ENCODE peak calls at places on chromosomes 3 and 15, in four cellular contexts. Y is fibroblast of mammary gland, Z is cardiac fibroblast, U is WTC11. V is an unnamed sample.

GRCh38 chr15:33107950-33108349 is 86.6 kb downstream of the FMN1 start:
- DNase-seq in Y (peak), Z (peak), U (no peak), V (no peak)

GRCh38 chr3:190862209-190863118 is at the start of gene GMNC:
- DNase-seq in Y (peak), Z (peak), U (peak), V (peak)

GRCh38 chr3:37993811-37994638 is 3.4 kb downstream of the VILL start:
- DNase-seq in Y (peak), Z (peak), U (peak), V (peak)

GRCh38 chr3:179081885-179082284 is 10.3 kb upstream of the ZMAT3 start:
- DNase-seq in Y (no peak), Z (no peak), U (no peak), V (no peak)

GRCh38 chr15:67744331-67745058 is 80.8 kb upstream of the SKOR1 start:
- DNase-seq in Y (no peak), Z (no peak), U (no peak), V (no peak)

GRCh38 chr15:63554337-63554927 is 42.8 kb upstream of the FBXL22 start:
- DNase-seq in Y (peak), Z (peak), U (no peak), V (no peak)

GRCh38 chr3:190526787-190527767 is 13.2 kb downstream of the IL1RAP start:
- DNase-seq in Y (peak), Z (peak), U (no peak), V (no peak)

GRCh38 chr15:95826831-95827230 is 503.7 kb upstream of the NR2F2 start:
- DNase-seq in Y (no peak), Z (no peak), U (no peak), V (no peak)

GRCh38 chr3:106049876-106050275 is 181.1 kb upstream of the CBLB start:
- DNase-seq in Y (no peak), Z (no peak), U (no peak), V (no peak)

GRCh38 chr15:92670625-92671024 is 15.1 kb upstream of the FAM174B start:
- DNase-seq in Y (no peak), Z (no peak), U (no peak), V (no peak)

GRCh38 chr15:47744496-47744895 is 27.2 kb downstream of the SEMA6D start:
- DNase-seq in Y (no peak), Z (no peak), U (no peak), V (no peak)

GRCh38 chr3:195697582-195698324 is 23.0 kb upstream of the MUC20 start:
- DNase-seq in Y (peak), Z (peak), U (no peak), V (no peak)

GRCh38 chr3:65497846-65498245 is 540.9 kb downstream of the MAGI1 start:
- DNase-seq in Y (no peak), Z (no peak), U (peak), V (no peak)

GRCh38 chr15:45457641-45458539 is 64.7 kb downstream of the SLC30A4 start:
- DNase-seq in Y (peak), Z (peak), U (peak), V (peak)

GRCh38 chr3:157819826-157820517 is 286.2 kb downstream of the SHOX2 start:
- DNase-seq in Y (no peak), Z (no peak), U (no peak), V (no peak)

GRCh38 chr3:48402281-48402732 is 27.6 kb downstream of the PLXNB1 start:
- DNase-seq in Y (peak), Z (peak), U (no peak), V (peak)

GRCh38 chr3:156626104-156626503 is 48.3 kb upstream of the TIPARP start:
- DNase-seq in Y (no peak), Z (no peak), U (no peak), V (no peak)

GRCh38 chr15:74179983-74180688 is 6.6 kb downstream of the ISLR start:
- DNase-seq in Y (peak), Z (peak), U (no peak), V (no peak)

GRCh38 chr3:111241960-111242359 is 170.3 kb downstream of the NECTIN3 start:
- DNase-seq in Y (no peak), Z (no peak), U (no peak), V (no peak)

GRCh38 chr15:52496776-52497470 is 31.8 kb downstream of the MYO5A start:
- DNase-seq in Y (peak), Z (no peak), U (no peak), V (no peak)

GRCh38 chr3:4440951-4441350 is 26.1 kb downstream of the SUMF1 start:
- DNase-seq in Y (no peak), Z (no peak), U (no peak), V (no peak)

GRCh38 chr3:7082244-7082643 is 221.3 kb downstream of the GRM7 start:
- DNase-seq in Y (no peak), Z (no peak), U (no peak), V (no peak)

GRCh38 chr3:24060055-24060454 is 115.0 kb downstream of the NR1D2 start:
- DNase-seq in Y (peak), Z (peak), U (peak), V (no peak)

GRCh38 chr3:49806838-49807237 is 3.8 kb downstream of the INKA1 start:
- DNase-seq in Y (no peak), Z (no peak), U (no peak), V (no peak)

GRCh38 chr3:59726279-59726678 is 676.5 kb upstream of the CFAP20DC start:
- DNase-seq in Y (no peak), Z (no peak), U (no peak), V (no peak)

GRCh38 chr3:1374471-1374870 is 281.6 kb downstream of the CNTN6 start:
- DNase-seq in Y (no peak), Z (no peak), U (no peak), V (no peak)

GRCh38 chr3:182567666-182568065 is 225.6 kb upstream of the ATP11B start:
- DNase-seq in Y (no peak), Z (no peak), U (peak), V (no peak)

GRCh38 chr15:33098082-33099058 is 96.1 kb downstream of the FMN1 start:
- DNase-seq in Y (peak), Z (peak), U (no peak), V (no peak)

GRCh38 chr3:16807441-16807840 is 77.3 kb upstream of the PLCL2 start:
- DNase-seq in Y (peak), Z (peak), U (no peak), V (no peak)

GRCh38 chr3:13200951-13201350 is 127.7 kb upstream of the IQSEC1 start:
- DNase-seq in Y (no peak), Z (no peak), U (peak), V (peak)
- TF ChIP-seq CTCF in Y (no peak), Z (peak), U (peak), V (no peak)

GRCh38 chr3:185424435-185424834 is 61.5 kb downstream of the MAP3K13 start:
- DNase-seq in Y (no peak), Z (no peak), U (no peak), V (no peak)

GRCh38 chr3:185430375-185430774 is 67.4 kb downstream of the MAP3K13 start:
- DNase-seq in Y (no peak), Z (no peak), U (no peak), V (no peak)
- TF ChIP-seq CTCF in Y (no peak), Z (no peak), U (no peak), V (no peak)

GRCh38 chr3:151285940-151286339 is 7.6 kb upstream of the P2RY14 start:
- DNase-seq in Y (no peak), Z (no peak), U (no peak), V (no peak)

GRCh38 chr3:151293127-151293526 is 14.8 kb upstream of the P2RY14 start:
- DNase-seq in Y (no peak), Z (no peak), U (no peak), V (no peak)

GRCh38 chr3:151296226-151296625 is 17.9 kb upstream of the P2RY14 start:
- DNase-seq in Y (no peak), Z (no peak), U (no peak), V (no peak)

GRCh38 chr3:151290673-151291072 is 12.3 kb upstream of the P2RY14 start:
- DNase-seq in Y (peak), Z (peak), U (no peak), V (no peak)
- TF ChIP-seq CTCF in Y (peak), Z (peak), U (no peak), V (no peak)

DNA sequence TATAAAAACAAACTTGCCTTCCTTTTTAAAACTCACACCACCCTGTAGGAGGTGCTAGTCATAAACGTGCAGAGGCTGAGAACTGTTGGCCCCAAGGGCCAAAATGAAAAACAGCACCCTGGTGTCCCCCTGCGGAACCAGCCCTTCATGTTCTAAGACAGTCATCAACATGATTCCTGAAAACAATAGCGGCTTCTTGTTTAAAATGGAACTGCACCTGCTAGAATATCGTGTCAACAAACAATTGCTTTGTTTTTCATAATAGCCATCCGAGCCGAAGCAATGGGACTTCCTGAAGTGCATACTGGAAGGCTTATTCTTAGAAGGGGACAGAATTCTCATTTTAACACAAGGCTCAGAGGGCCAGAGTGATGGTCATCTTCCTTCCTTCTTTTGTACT is 43.7 kb downstream of the MECOM start:
- DNase-seq in Y (no peak), Z (no peak), U (no peak), V (no peak)
- TF ChIP-seq CTCF in Y (no peak), Z (no peak), U (no peak), V (no peak)

DNA sequence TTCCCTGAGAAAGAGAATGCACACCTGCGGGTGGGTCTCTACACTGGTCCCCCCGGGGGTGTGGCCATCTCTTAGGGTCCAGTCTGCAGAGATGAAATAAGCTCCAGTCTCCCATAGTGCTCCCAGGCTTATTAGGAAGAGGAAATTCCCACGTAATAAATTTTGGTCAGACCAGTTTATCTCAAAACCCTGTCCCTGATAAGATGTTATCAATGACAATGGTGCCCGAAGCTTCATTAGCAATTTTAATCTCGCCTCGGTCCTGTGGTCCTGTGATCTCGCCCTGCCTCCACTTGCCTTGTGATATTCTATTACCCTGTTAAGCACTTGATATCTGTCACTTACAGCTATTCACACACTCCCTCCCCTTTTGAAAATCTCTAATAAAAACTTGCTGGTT is 46.8 kb downstream of the OR5H15 start:
- DNase-seq in Y (no peak), Z (no peak), U (no peak), V (no peak)
- TF ChIP-seq CTCF in Y (no peak), Z (no peak), U (no peak), V (no peak)